ENCODE peak calls at places on chromosomes 13 and 19, in five cellular contexts. T is heart right ventricle, W is AG09309, N is lower leg skin, S is astrocyte of the spinal cord. P is an unnamed sample.

GRCh38 chr13:54733639-54734038 is 1705.0 kb downstream of the OLFM4 start:
- DNase-seq in T (no peak), W (no peak), N (no peak), S (no peak), P (no peak)

GRCh38 chr13:110455941-110456340 is 105.6 kb downstream of the RAB20 start:
- DNase-seq in T (peak), W (no peak), N (peak), S (peak), P (no peak)

GRCh38 chr19:19567391-19567790 is 29.3 kb downstream of the CILP2 start:
- DNase-seq in T (no peak), W (no peak), N (no peak), S (no peak), P (no peak)

GRCh38 chr19:18940791-18941627 is at the start of gene HOMER3:
- DNase-seq in T (peak), W (no peak), N (peak), S (peak), P (no peak)

GRCh38 chr19:55585658-55586339 is 5.2 kb upstream of the ZNF579 start:
- DNase-seq in T (peak), W (no peak), N (no peak), S (peak), P (no peak)

GRCh38 chr13:24165746-24166145 is 5.2 kb downstream of the SPATA13 start:
- DNase-seq in T (no peak), W (no peak), N (no peak), S (peak), P (no peak)

GRCh38 chr13:21670006-21670882 is 629 bp upstream of the FGF9 start:
- DNase-seq in T (peak), W (no peak), N (no peak), S (peak), P (no peak)

GRCh38 chr19:28655054-28655453 is 557.9 kb downstream of the UQCRFS1 start:
- DNase-seq in T (no peak), W (no peak), N (no peak), S (no peak), P (peak)

GRCh38 chr13:31227870-31228269 is 28.1 kb downstream of the B3GLCT start:
- DNase-seq in T (no peak), W (no peak), N (no peak), S (no peak), P (no peak)

GRCh38 chr13:113758651-113759524 is at the start of gene TMEM255B:
- DNase-seq in T (peak), W (no peak), N (peak), S (peak), P (no peak)

GRCh38 chr13:110637747-110638146 is 22.4 kb downstream of the NAXD start:
- DNase-seq in T (no peak), W (no peak), N (no peak), S (no peak), P (no peak)

GRCh38 chr19:18230941-18231734 is 4.9 kb upstream of the PDE4C start:
- DNase-seq in T (no peak), W (no peak), N (no peak), S (no peak), P (no peak)

GRCh38 chr13:28140433-28141125 is 2.2 kb downstream of the PAN3 start:
- DNase-seq in T (no peak), W (no peak), N (no peak), S (no peak), P (no peak)

GRCh38 chr19:45506991-45507863 is at the start of gene VASP:
- DNase-seq in T (peak), W (no peak), N (peak), S (peak), P (no peak)

GRCh38 chr13:20344836-20345490 is 112.8 kb upstream of the GJB6 start:
- DNase-seq in T (no peak), W (no peak), N (no peak), S (no peak), P (no peak)

GRCh38 chr13:77521595-77522367 is 13.7 kb upstream of the SCEL start:
- DNase-seq in T (no peak), W (no peak), N (no peak), S (peak), P (no peak)

GRCh38 chr13:77523386-77523785 is 12.1 kb upstream of the SCEL start:
- DNase-seq in T (no peak), W (no peak), N (no peak), S (no peak), P (no peak)

GRCh38 chr13:77521194-77521593 is 14.3 kb upstream of the SCEL start:
- DNase-seq in T (no peak), W (no peak), N (no peak), S (peak), P (no peak)

GRCh38 chr13:77522444-77522843 is 13.1 kb upstream of the SCEL start:
- DNase-seq in T (no peak), W (no peak), N (no peak), S (no peak), P (no peak)

GRCh38 chr13:77523834-77524728 is 11.4 kb upstream of the SCEL start:
- DNase-seq in T (no peak), W (no peak), N (no peak), S (no peak), P (no peak)
- TF ChIP-seq CTCF in T (no peak), W (no peak), N (no peak), S (no peak), P (no peak)

DNA sequence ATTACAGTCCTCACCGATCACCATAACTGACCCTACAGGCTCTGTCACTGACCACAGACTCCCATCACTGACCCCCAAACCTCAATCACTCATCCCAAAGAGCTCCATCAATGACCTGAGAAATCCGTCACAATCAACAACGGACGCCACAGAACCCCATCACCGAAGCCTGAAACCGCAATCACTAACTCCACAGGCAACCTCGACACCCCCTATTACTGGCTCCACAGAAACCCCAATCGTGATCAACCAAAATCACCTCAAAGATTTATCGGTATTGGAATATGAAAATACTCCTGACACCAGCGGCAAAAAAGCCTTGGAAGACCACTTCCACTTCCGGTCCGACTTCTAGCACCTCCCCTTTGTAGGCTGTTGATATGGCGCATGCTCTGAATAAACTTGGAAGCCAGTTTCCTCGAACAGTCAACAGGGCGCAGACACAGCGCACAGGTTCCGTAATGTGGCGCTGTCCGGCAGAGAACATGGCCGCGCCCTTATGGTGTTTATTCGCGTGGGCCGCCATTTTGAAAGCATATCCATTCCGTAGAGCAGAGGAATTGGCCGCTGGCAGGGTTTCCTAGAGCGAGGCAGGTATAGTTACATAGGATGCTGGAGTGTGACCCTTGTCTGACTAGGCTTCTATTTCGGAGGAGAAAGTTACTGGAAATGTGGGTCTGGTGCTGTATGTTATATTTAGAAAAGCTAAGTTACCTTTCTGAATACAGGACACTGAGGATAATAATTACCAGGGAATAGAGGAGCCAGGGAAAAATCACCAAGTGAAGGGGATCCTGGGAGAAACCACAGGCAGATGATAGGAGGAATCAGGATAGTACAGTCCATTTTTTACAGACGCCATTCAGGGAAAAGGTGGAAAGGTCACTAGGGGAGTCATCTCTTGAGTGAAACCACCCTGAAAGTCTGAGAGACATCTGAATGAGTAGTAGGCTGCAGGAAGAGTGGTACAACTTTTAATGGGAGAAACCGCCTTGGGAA is at the start of gene ZNF585A:
- DNase-seq in T (peak), W (peak), N (peak), S (peak), P (peak)
- TF ChIP-seq CTCF in T (peak), W (peak), N (no peak), S (peak), P (peak)

DNA sequence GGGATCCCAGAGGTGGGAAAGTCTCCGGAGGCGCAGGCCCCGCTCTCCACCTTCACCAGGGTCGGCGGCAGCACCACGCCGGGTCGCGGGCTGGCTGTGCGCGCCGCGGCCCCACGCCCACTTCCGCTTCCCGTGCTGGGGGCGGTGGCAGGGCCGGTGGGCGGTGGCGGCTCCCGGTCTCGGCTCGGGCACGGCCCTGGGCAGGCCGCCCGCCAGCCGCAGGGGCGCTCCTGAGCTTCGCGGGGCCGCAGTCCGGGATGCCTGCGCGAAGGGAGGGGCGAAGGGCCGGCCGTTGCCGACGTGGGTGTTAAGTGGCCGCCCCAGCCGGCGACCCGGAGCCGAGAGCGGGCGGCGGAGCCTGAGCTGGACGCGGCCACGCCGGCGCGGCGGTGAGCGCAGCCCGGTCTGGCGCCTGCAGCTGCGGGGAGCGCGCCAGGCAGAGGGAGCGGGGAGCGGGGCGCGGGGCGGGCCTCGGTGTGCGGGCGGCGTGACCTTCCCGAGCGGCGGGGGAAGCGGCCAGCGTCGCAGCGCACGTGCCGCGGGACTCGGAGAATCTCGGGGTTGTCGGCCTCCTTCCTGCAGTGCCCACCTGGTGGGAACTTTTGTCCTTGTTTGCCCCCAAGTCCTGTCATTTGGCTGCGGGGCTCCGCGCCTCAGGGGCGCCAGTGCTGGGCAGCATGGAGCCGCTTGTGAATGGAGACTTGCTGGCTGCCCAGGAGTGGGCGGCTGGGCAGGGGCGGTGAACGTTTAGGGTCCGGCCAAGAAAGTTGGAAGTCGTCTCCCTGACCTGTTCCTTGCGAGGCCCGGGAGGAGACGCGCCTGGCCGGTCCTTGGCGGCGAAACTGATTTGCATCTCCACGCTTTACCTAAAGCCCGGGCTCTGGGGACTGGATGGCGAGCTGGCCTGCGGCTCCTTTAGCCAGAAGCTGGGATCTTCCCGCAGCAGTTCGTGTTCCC is at the start of gene SLC25A15:
- DNase-seq in T (peak), W (no peak), N (no peak), S (peak), P (no peak)
- TF ChIP-seq CTCF in T (peak), W (no peak), N (no peak), S (no peak), P (peak)

DNA sequence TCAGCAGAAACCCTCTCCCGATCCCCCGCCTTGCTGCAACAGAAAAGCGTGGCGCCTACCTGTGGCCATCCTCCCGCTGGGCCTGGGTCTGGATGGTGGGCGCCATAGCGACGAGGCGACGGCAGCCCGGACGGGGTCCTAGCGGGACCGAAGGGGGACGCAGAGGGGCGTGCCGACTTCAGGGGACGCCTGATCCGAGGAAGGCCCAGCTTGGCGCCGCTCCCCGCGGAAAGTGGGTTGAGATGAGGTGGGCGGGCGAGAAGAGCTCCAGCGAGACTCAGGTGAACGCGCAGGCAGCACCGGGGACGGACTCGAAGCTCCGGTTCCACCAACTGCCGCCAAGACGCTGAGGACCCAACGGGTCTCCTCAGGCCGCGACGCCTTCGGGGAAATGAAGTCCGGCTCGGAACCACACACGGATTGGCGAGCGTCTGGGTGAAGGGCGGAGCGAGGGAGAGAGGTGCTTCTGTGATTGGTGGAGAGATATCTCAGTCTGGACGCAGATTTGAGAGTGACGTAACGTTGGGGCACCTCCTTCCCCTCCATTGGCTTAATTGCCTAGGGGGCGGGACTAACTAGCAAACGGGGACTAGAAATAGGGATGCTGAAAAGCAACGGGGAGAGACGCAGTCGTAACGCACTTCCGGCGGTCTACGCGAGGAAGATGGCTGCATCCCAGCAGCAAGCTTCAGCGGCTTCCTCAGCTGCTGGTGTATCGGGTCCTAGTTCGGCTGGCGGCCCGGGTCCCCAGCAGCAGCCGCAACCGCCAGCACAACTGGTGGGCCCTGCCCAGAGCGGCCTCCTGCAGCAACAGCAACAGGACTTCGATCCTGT is at the start of the genes MED29 and PAF1:
- DNase-seq in T (peak), W (peak), N (peak), S (peak), P (no peak)
- TF ChIP-seq CTCF in T (peak), W (no peak), N (no peak), S (no peak), P (peak)

DNA sequence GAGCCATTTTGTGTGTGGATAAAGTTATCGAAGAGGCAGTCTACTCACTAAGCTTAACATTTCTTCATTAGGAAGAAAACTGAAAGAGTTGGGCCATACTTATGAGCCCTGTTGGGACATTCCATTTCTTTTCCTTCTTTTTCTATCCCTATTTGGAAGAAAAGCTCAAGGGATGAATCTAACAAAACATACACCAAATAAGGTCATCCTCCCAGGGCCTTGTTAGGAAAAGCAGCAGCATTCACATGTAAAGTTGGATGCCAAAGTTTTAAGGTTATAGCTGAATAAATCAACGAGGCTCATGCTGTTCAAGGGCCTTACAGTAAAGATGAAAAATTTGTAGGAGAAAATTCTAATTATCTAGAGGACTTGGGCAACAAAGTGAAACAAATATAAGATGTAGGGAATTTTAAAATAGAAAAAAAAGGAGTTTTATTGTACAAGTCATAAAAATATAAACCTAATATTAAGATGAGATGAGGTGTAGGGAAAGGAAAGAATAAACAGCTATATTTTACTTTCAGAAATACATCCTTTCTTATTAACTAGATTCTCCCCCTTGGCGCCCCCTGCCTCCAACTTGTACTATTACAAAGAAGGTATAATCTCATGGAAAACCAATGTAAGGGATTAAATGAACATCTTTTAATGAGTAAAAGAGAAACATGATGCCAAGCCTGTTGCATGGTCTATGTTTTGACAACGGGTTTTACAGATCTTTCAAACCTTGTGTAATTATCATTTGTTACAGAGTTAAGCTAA is 160.4 kb downstream of the PCDH20 start:
- DNase-seq in T (no peak), W (no peak), N (no peak), S (peak), P (no peak)
- TF ChIP-seq CTCF in T (peak), W (no peak), N (no peak), S (peak), P (peak)

GRCh38 chr19:56746367-56746766 is 74.8 kb upstream of the ZNF835 start:
- DNase-seq in T (no peak), W (no peak), N (no peak), S (no peak), P (no peak)

GRCh38 chr19:56750658-56751057 is 79.1 kb upstream of the ZNF835 start:
- DNase-seq in T (no peak), W (no peak), N (no peak), S (no peak), P (no peak)

GRCh38 chr19:56751078-56751489 is 79.5 kb upstream of the ZNF835 start:
- DNase-seq in T (no peak), W (no peak), N (no peak), S (no peak), P (no peak)

DNA sequence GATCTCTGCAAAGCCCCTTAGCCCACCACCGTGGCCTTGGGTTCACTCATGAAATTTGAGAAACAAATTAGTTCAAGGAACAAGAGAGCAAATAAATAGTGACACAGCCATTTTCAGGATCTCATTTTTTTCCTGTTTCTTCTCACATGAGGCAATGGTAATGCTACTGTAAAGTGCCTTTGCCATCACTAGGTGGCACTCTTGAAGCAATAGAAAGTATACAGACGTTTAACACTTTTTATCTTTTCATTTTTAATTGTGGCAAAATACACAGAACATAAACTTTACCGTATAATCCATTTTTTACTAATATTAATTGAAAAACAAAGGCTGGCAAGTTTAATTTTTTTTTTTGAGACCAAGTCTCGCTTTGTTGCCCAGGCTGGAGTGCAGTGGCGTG is 76.9 kb upstream of the ZNF835 start:
- DNase-seq in T (no peak), W (no peak), N (no peak), S (no peak), P (no peak)
- TF ChIP-seq CTCF in T (peak), W (no peak), N (no peak), S (no peak), P (peak)

GRCh38 chr19:10384580-10384979 is 4.2 kb upstream of the TYK2 start:
- DNase-seq in T (no peak), W (no peak), N (no peak), S (no peak), P (no peak)
- TF ChIP-seq CTCF in T (no peak), W (no peak), N (no peak), S (no peak), P (no peak)

GRCh38 chr19:1396019-1396767 is 5.1 kb downstream of the GAMT start:
- DNase-seq in T (no peak), W (no peak), N (no peak), S (no peak), P (no peak)
- TF ChIP-seq CTCF in T (no peak), W (no peak), N (no peak), S (no peak), P (no peak)

DNA sequence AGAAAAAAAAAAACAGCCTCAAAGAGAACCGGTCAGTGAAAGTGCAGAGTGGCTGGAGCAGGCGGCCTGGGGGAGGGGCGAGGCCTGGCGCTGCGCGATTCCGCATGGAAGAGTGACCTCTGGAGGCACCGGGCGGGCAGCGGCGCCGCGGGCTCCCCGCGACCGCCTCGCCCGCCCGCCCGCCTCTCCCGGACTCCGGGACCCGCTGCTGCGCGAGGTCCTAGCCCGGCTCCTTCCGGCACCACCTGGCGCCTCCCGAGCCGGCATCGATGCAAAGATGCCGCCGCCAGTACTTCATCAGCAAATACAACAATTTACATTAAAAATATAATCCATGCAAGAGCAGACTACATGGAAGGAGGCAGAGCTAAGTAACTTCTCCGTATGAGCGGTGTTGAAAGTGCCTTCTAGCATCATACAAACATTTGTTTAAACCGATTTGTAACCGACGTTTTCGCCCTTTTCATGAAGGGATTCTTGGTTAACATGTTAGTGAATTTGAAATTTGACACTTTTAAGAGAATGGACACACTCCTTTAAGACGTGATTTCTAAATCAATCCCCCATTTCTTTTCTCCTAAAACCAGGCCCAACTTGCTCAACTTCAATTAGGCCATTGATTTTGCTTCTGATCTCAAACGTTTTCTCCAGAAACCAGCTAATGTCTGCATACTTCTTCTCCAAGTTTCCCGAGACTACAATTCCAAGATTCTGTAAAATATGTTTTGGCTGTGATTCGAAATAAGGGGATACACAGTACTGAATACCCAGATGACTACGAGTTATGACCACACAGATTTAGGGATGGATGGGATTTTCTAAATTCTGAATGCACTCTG is 2.1 kb downstream of the EFNB2 start:
- DNase-seq in T (peak), W (no peak), N (peak), S (peak), P (no peak)
- TF ChIP-seq CTCF in T (peak), W (peak), N (no peak), S (peak), P (peak)

GRCh38 chr19:3343619-3344502 is 22.5 kb upstream of the NFIC start:
- DNase-seq in T (peak), W (peak), N (peak), S (peak), P (no peak)
- TF ChIP-seq CTCF in T (peak), W (peak), N (no peak), S (no peak), P (peak)

P was measured in chondrocyte.